ENCODE peak calls at places on chromosomes 3 and 15, in eight cellular contexts. One of them, this sample, is unnamed.
A peak's percentile ranks its signal among the peaks of the same experiment; 100 is the strongest.

GRCh38 chr15:85451099-85451700 is 70.8 kb downstream of the AKAP13 start:
- DNase-seq in transverse colon: no peak
- DNase-seq in HepG2: no peak
- DNase-seq in stomach: no peak
- DNase-seq in breast epithelium: no peak
- DNase-seq in sigmoid colon: no peak
- DNase-seq in HCT116: no peak
- DNase-seq in upper lobe of left lung: no peak
- DNase-seq in this sample: no peak

GRCh38 chr3:53346922-53347260 is 452 bp downstream of the DCP1A start:
- DNase-seq in stomach: no peak
- DNase-seq in transverse colon: no peak
- DNase-seq in HCT116: no peak
- DNase-seq in upper lobe of left lung: no peak
- DNase-seq in breast epithelium: no peak
- DNase-seq in sigmoid colon: no peak
- DNase-seq in HepG2: no peak
- DNase-seq in this sample: no peak

GRCh38 chr3:186440850-186441249 is 78.8 kb upstream of the DGKG start:
- DNase-seq in sigmoid colon: no peak
- DNase-seq in HepG2: no peak
- DNase-seq in upper lobe of left lung: no peak
- DNase-seq in HCT116: no peak
- DNase-seq in breast epithelium: no peak
- DNase-seq in transverse colon: no peak
- DNase-seq in stomach: no peak
- DNase-seq in this sample: no peak

GRCh38 chr3:107740992-107741896 is 218.5 kb downstream of the BBX start:
- DNase-seq in sigmoid colon: no peak
- DNase-seq in upper lobe of left lung: no peak
- DNase-seq in transverse colon: no peak
- DNase-seq in HCT116: no peak
- DNase-seq in stomach: no peak
- DNase-seq in breast epithelium: no peak
- DNase-seq in HepG2: peak; percentile 8
- DNase-seq in this sample: no peak

GRCh38 chr3:50890688-50891344 is 216.1 kb downstream of the DOCK3 start:
- DNase-seq in sigmoid colon: no peak
- DNase-seq in stomach: no peak
- DNase-seq in HCT116: no peak
- DNase-seq in transverse colon: no peak
- DNase-seq in upper lobe of left lung: no peak
- DNase-seq in breast epithelium: no peak
- DNase-seq in HepG2: no peak
- DNase-seq in this sample: no peak

GRCh38 chr3:151766454-151766853 is 32.7 kb downstream of the AADACL2 start:
- DNase-seq in stomach: no peak
- DNase-seq in breast epithelium: no peak
- DNase-seq in HCT116: peak; percentile 60
- DNase-seq in HepG2: no peak
- DNase-seq in upper lobe of left lung: no peak
- DNase-seq in transverse colon: no peak
- DNase-seq in sigmoid colon: no peak
- DNase-seq in this sample: no peak

GRCh38 chr3:125240496-125240895 is 27.9 kb upstream of the SLC12A8 start:
- DNase-seq in transverse colon: no peak
- DNase-seq in HCT116: no peak
- DNase-seq in breast epithelium: no peak
- DNase-seq in upper lobe of left lung: peak; percentile 72
- DNase-seq in sigmoid colon: no peak
- DNase-seq in HepG2: no peak
- DNase-seq in stomach: no peak
- DNase-seq in this sample: no peak

GRCh38 chr15:33926260-33926659 is 42.0 kb upstream of the CHRM5 start:
- DNase-seq in HCT116: no peak
- DNase-seq in stomach: no peak
- DNase-seq in breast epithelium: no peak
- DNase-seq in HepG2: peak; percentile 6
- DNase-seq in upper lobe of left lung: no peak
- DNase-seq in sigmoid colon: no peak
- DNase-seq in transverse colon: no peak
- DNase-seq in this sample: no peak

GRCh38 chr3:163785693-163786092 is 1292.6 kb downstream of the SI start:
- DNase-seq in stomach: no peak
- DNase-seq in sigmoid colon: no peak
- DNase-seq in HepG2: no peak
- DNase-seq in HCT116: peak; percentile 22
- DNase-seq in upper lobe of left lung: no peak
- DNase-seq in breast epithelium: no peak
- DNase-seq in transverse colon: no peak
- DNase-seq in this sample: no peak

GRCh38 chr3:130971208-130971607 is 55.4 kb downstream of the ASTE1 start:
- DNase-seq in upper lobe of left lung: no peak
- DNase-seq in HepG2: no peak
- DNase-seq in transverse colon: no peak
- DNase-seq in HCT116: no peak
- DNase-seq in stomach: no peak
- DNase-seq in breast epithelium: no peak
- DNase-seq in sigmoid colon: no peak
- DNase-seq in this sample: no peak

GRCh38 chr3:147816770-147817169 is 407.6 kb downstream of the ZIC1 start:
- DNase-seq in HCT116: no peak
- DNase-seq in sigmoid colon: peak; percentile 61
- DNase-seq in stomach: no peak
- DNase-seq in upper lobe of left lung: no peak
- DNase-seq in transverse colon: peak; percentile 75
- DNase-seq in HepG2: no peak
- DNase-seq in breast epithelium: no peak
- DNase-seq in this sample: peak; percentile 20

GRCh38 chr3:143433787-143434378 is 314.3 kb downstream of the CHST2 start:
- DNase-seq in breast epithelium: no peak
- DNase-seq in transverse colon: no peak
- DNase-seq in HepG2: peak; percentile 4
- DNase-seq in sigmoid colon: no peak
- DNase-seq in upper lobe of left lung: no peak
- DNase-seq in HCT116: peak; percentile 8
- DNase-seq in stomach: no peak
- DNase-seq in this sample: no peak

GRCh38 chr3:194270627-194271458 is 80.3 kb downstream of the CPN2 start:
- DNase-seq in stomach: peak; percentile 63
- DNase-seq in HepG2: peak; percentile 43
- DNase-seq in HCT116: peak; percentile 45
- DNase-seq in upper lobe of left lung: peak; percentile 81
- DNase-seq in sigmoid colon: peak; percentile 97
- DNase-seq in transverse colon: peak; percentile 68
- DNase-seq in breast epithelium: peak; percentile 97
- DNase-seq in this sample: no peak

GRCh38 chr3:158379517-158379916 is 191.5 kb upstream of the MLF1 start:
- DNase-seq in breast epithelium: no peak
- DNase-seq in stomach: no peak
- DNase-seq in HepG2: no peak
- DNase-seq in sigmoid colon: no peak
- DNase-seq in upper lobe of left lung: no peak
- DNase-seq in transverse colon: no peak
- DNase-seq in HCT116: no peak
- DNase-seq in this sample: no peak

GRCh38 chr3:23807161-23808015 is 1.6 kb downstream of the UBE2E1 start:
- DNase-seq in HepG2: no peak
- DNase-seq in breast epithelium: no peak
- DNase-seq in upper lobe of left lung: peak; percentile 21
- DNase-seq in sigmoid colon: no peak
- DNase-seq in stomach: no peak
- DNase-seq in transverse colon: no peak
- DNase-seq in HCT116: no peak
- DNase-seq in this sample: no peak

GRCh38 chr3:49724586-49724985 is 835 bp upstream of the GMPPB start:
- DNase-seq in transverse colon: peak; percentile 51
- DNase-seq in HCT116: no peak
- DNase-seq in HepG2: no peak
- DNase-seq in stomach: no peak
- DNase-seq in upper lobe of left lung: peak; percentile 34
- DNase-seq in sigmoid colon: peak; percentile 73
- DNase-seq in breast epithelium: no peak
- DNase-seq in this sample: no peak

GRCh38 chr15:31390777-31391486 is 64.3 kb downstream of the KLF13 start:
- DNase-seq in HCT116: no peak
- DNase-seq in sigmoid colon: peak; percentile 62
- DNase-seq in stomach: no peak
- DNase-seq in transverse colon: no peak
- DNase-seq in upper lobe of left lung: no peak
- DNase-seq in breast epithelium: no peak
- DNase-seq in HepG2: no peak
- DNase-seq in this sample: no peak

GRCh38 chr15:31392761-31393401 is 66.2 kb downstream of the KLF13 start:
- DNase-seq in sigmoid colon: peak; percentile 73
- DNase-seq in HepG2: no peak
- DNase-seq in transverse colon: peak; percentile 62
- DNase-seq in upper lobe of left lung: no peak
- DNase-seq in stomach: peak; percentile 56
- DNase-seq in HCT116: no peak
- DNase-seq in breast epithelium: no peak
- DNase-seq in this sample: no peak

GRCh38 chr15:31396881-31397560 is 70.4 kb downstream of the KLF13 start:
- DNase-seq in HepG2: peak; percentile 40
- DNase-seq in HCT116: peak; percentile 66
- DNase-seq in upper lobe of left lung: peak; percentile 98
- DNase-seq in stomach: peak; percentile 95
- DNase-seq in breast epithelium: peak; percentile 80
- DNase-seq in transverse colon: peak; percentile 97
- DNase-seq in sigmoid colon: peak; percentile 94
- DNase-seq in this sample: no peak

GRCh38 chr15:31391687-31392671 is 65.3 kb downstream of the KLF13 start:
- DNase-seq in stomach: peak; percentile 90
- DNase-seq in sigmoid colon: peak; percentile 94
- DNase-seq in HepG2: no peak
- DNase-seq in transverse colon: peak; percentile 91
- DNase-seq in HCT116: no peak
- DNase-seq in breast epithelium: no peak
- DNase-seq in upper lobe of left lung: peak; percentile 95
- DNase-seq in this sample: no peak

DNA sequence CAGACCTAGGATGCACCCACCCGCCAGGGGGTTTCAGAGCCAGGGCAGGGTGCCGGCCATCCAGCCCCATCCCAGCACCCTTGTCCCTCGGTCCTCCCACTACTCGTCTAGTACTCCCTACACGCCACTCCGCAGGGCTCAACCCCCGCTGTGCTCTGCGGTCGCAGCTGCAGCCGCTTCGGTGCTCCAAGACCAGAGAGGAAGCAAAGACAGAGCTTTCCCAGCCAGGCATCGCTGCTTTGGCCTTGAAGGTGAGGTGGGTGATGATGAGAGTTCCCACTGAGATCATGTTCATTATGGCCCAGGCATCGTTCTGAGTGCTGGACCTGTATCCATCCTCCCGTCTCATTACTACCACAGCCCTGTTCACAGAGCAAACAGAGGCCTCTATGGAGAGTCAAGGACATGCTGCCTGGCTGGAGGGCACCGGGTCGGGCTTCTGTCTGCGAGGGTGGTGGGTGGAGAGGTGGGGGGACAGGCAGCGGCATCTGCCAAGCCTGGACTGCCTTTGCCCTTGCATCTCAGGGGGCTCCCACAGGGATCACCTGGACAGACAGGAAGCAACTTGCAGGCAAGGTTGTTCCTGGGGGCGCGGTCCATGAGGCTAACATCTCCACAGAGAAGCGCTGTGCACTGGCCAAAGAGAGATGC is 66.9 kb downstream of the KLF13 start:
- DNase-seq in HCT116: no peak
- DNase-seq in stomach: no peak
- DNase-seq in transverse colon: no peak
- DNase-seq in breast epithelium: no peak
- DNase-seq in HepG2: no peak
- DNase-seq in upper lobe of left lung: no peak
- DNase-seq in sigmoid colon: peak; percentile 68
- DNase-seq in this sample: no peak
- TF ChIP-seq POLR2AphosphoS5 in HCT116: no peak
- TF ChIP-seq POLR2AphosphoS5 in stomach: no peak
- TF ChIP-seq POLR2AphosphoS5 in transverse colon: no peak
- TF ChIP-seq POLR2AphosphoS5 in breast epithelium: no peak
- TF ChIP-seq POLR2AphosphoS5 in HepG2: no peak
- TF ChIP-seq POLR2AphosphoS5 in upper lobe of left lung: no peak
- TF ChIP-seq POLR2AphosphoS5 in sigmoid colon: no peak
- TF ChIP-seq POLR2AphosphoS5 in this sample: no peak

DNA sequence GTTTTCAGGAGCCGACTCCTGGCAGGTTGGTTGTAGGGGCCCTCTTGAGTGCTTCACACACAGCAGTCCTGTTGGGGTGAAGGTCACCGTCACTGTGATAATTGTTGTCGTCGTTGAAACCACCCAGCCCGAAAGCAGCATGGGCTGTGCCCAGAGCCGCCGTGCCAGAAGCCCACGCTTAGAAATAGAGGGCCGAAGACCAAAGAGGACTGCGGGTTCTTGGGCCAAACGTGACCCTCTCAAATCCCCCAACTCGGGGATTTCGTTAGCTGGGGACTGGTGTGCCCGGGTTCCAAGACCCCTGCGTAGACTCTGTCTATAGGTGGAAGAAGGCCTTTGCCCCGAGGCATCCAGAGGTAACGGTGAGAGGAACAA is 7.5 kb upstream of the ADAMTS17 start:
- DNase-seq in transverse colon: no peak
- DNase-seq in HepG2: no peak
- DNase-seq in HCT116: no peak
- DNase-seq in stomach: no peak
- DNase-seq in upper lobe of left lung: no peak
- DNase-seq in breast epithelium: no peak
- DNase-seq in sigmoid colon: no peak
- DNase-seq in this sample: no peak
- H3K4me3 ChIP-seq in transverse colon: peak overlapping the region; percentile 77
- H3K4me3 ChIP-seq in HepG2: no peak overlapping the region
- H3K4me3 ChIP-seq in HCT116: peak overlapping the region; percentile 72
- H3K4me3 ChIP-seq in stomach: peak overlapping the region; percentile 62
- H3K4me3 ChIP-seq in upper lobe of left lung: no peak overlapping the region
- H3K4me3 ChIP-seq in breast epithelium: peak overlapping the region; percentile 81
- H3K4me3 ChIP-seq in sigmoid colon: peak overlapping the region; percentile 89
- H3K4me3 ChIP-seq in this sample: peak overlapping the region; percentile 86

DNA sequence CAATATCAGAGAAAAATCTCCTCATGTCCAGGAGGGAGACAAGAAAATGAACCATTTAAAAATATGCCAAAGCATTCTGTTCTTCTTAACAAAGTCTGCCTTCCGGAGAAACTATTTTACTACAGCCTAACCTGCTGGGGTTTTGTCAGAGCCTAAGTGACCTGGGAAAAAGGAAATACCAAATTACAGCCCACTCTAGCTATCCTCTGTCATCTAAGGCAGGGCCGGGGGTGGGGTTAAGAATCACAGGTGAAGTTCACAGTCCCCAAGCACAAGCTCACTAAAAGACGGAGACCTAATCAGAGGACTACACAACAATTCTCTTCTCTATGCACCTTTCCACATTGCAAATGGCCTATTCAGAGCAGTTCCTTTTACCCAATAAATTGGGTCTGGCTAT is 116.6 kb downstream of the TRIM42 start:
- DNase-seq in stomach: no peak
- DNase-seq in upper lobe of left lung: no peak
- DNase-seq in sigmoid colon: no peak
- DNase-seq in breast epithelium: no peak
- DNase-seq in transverse colon: no peak
- DNase-seq in HepG2: no peak
- DNase-seq in HCT116: no peak
- DNase-seq in this sample: no peak
- TF ChIP-seq POLR2AphosphoS5 in stomach: no peak
- TF ChIP-seq POLR2AphosphoS5 in upper lobe of left lung: no peak
- TF ChIP-seq POLR2AphosphoS5 in sigmoid colon: no peak
- TF ChIP-seq POLR2AphosphoS5 in breast epithelium: no peak
- TF ChIP-seq POLR2AphosphoS5 in transverse colon: no peak
- TF ChIP-seq POLR2AphosphoS5 in HepG2: no peak
- TF ChIP-seq POLR2AphosphoS5 in HCT116: no peak
- TF ChIP-seq POLR2AphosphoS5 in this sample: no peak

GRCh38 chr15:73930790-73931281 is 4.6 kb downstream of the LOXL1 start:
- DNase-seq in stomach: no peak
- DNase-seq in transverse colon: no peak
- DNase-seq in breast epithelium: no peak
- DNase-seq in upper lobe of left lung: no peak
- DNase-seq in sigmoid colon: no peak
- DNase-seq in HCT116: no peak
- DNase-seq in HepG2: no peak
- DNase-seq in this sample: no peak
- H3K4me3 ChIP-seq in stomach: no peak overlapping the region
- H3K4me3 ChIP-seq in transverse colon: no peak overlapping the region
- H3K4me3 ChIP-seq in breast epithelium: no peak overlapping the region
- H3K4me3 ChIP-seq in upper lobe of left lung: no peak overlapping the region
- H3K4me3 ChIP-seq in sigmoid colon: no peak overlapping the region
- H3K4me3 ChIP-seq in HCT116: no peak overlapping the region
- H3K4me3 ChIP-seq in HepG2: no peak overlapping the region
- H3K4me3 ChIP-seq in this sample: no peak overlapping the region